ENCODE peak calls at places on chromosomes 16 and 17, in eight cellular contexts. X, Q, M, T, Y, V, E and D are unnamed samples. For H3K36me3, the result is how much of the 10 kb centered on the place peaks cover.

GRCh38 chr17:3976675-3977171 is 12.5 kb upstream of the ATP2A3 start:
- DNase-seq in X (no peak), Q (no peak), M (no peak), T (no peak), Y (peak), V (peak), E (peak), D (peak)

GRCh38 chr16:85677383-85677967 is 11.3 kb downstream of the GINS2 start:
- DNase-seq in X (no peak), Q (no peak), M (no peak), T (no peak), Y (no peak), V (no peak), E (no peak), D (no peak)

GRCh38 chr16:75296606-75297005 is 45.2 kb upstream of the BCAR1 start:
- DNase-seq in X (no peak), Q (no peak), M (no peak), T (peak), Y (no peak), V (no peak), E (peak), D (no peak)

GRCh38 chr17:48139948-48140347 is 32.4 kb downstream of the SNX11 start:
- DNase-seq in X (no peak), Q (peak), M (no peak), T (no peak), Y (no peak), V (no peak), E (no peak), D (no peak)

GRCh38 chr17:1491406-1492248 is 859 bp downstream of the MYO1C start:
- DNase-seq in X (peak), Q (peak), M (no peak), T (peak), Y (peak), V (no peak), E (peak), D (peak)

GRCh38 chr17:80116276-80116922 is 15.0 kb downstream of the GAA start:
- DNase-seq in X (no peak), Q (no peak), M (no peak), T (no peak), Y (no peak), V (no peak), E (peak), D (no peak)

GRCh38 chr17:31789707-31790505 is 69.1 kb downstream of the COPRS start:
- DNase-seq in X (no peak), Q (no peak), M (no peak), T (no peak), Y (no peak), V (no peak), E (no peak), D (no peak)

GRCh38 chr17:35981908-35982330 is 622 bp upstream of the CCL16 start:
- DNase-seq in X (no peak), Q (peak), M (no peak), T (no peak), Y (no peak), V (no peak), E (no peak), D (no peak)

GRCh38 chr16:90040152-90041023 is 21.1 kb upstream of the DBNDD1 start:
- DNase-seq in X (no peak), Q (no peak), M (no peak), T (no peak), Y (no peak), V (no peak), E (no peak), D (no peak)

GRCh38 chr16:73956592-73957495 is 339.8 kb upstream of the PSMD7 start:
- DNase-seq in X (peak), Q (peak), M (no peak), T (peak), Y (peak), V (no peak), E (peak), D (peak)

GRCh38 chr16:70738083-70738977 is 52.5 kb upstream of the MTSS2 start:
- DNase-seq in X (peak), Q (peak), M (peak), T (peak), Y (peak), V (no peak), E (no peak), D (peak)

GRCh38 chr17:63120406-63120805 is 154.4 kb downstream of the TANC2 start:
- DNase-seq in X (no peak), Q (no peak), M (no peak), T (peak), Y (no peak), V (no peak), E (no peak), D (no peak)

GRCh38 chr17:78568494-78569115 is 8.6 kb downstream of the DNAH17 start:
- DNase-seq in X (no peak), Q (no peak), M (no peak), T (peak), Y (no peak), V (no peak), E (no peak), D (no peak)

GRCh38 chr16:68331879-68332410 is 21.1 kb downstream of the PRMT7 start:
- DNase-seq in X (no peak), Q (no peak), M (no peak), T (peak), Y (no peak), V (no peak), E (no peak), D (no peak)

GRCh38 chr17:74276561-74277009 is 2.6 kb downstream of the DNAI2 start:
- DNase-seq in X (no peak), Q (no peak), M (no peak), T (no peak), Y (peak), V (no peak), E (peak), D (peak)

GRCh38 chr17:4072487-4073157 is 70.2 kb downstream of the ZZEF1 start:
- DNase-seq in X (no peak), Q (no peak), M (no peak), T (peak), Y (no peak), V (no peak), E (no peak), D (no peak)

GRCh38 chr16:13606804-13607203 is 313.1 kb upstream of the ERCC4 start:
- DNase-seq in X (no peak), Q (no peak), M (no peak), T (no peak), Y (no peak), V (no peak), E (peak), D (no peak)

GRCh38 chr17:60091908-60092331 is 13.2 kb upstream of the HEATR6 start:
- DNase-seq in X (no peak), Q (no peak), M (no peak), T (peak), Y (no peak), V (no peak), E (no peak), D (no peak)

GRCh38 chr16:4500283-4500682 is 24.1 kb downstream of the HMOX2 start:
- DNase-seq in X (peak), Q (no peak), M (no peak), T (peak), Y (no peak), V (no peak), E (no peak), D (no peak)

GRCh38 chr16:73339821-73340220 is 291.9 kb upstream of the ZFHX3 start:
- DNase-seq in X (no peak), Q (no peak), M (no peak), T (no peak), Y (no peak), V (no peak), E (no peak), D (no peak)

GRCh38 chr17:61837175-61838051 is 25.9 kb downstream of the BRIP1 start:
- DNase-seq in X (peak), Q (peak), M (no peak), T (peak), Y (peak), V (no peak), E (peak), D (peak)

GRCh38 chr16:81275795-81276194 is 37.3 kb downstream of the BCO1 start:
- DNase-seq in X (no peak), Q (no peak), M (no peak), T (no peak), Y (no peak), V (no peak), E (no peak), D (no peak)

GRCh38 chr17:77593081-77593480 is 365.4 kb upstream of the TNRC6C start:
- DNase-seq in X (no peak), Q (no peak), M (no peak), T (no peak), Y (no peak), V (no peak), E (no peak), D (no peak)

GRCh38 chr16:61915569-61915968 is 120.7 kb downstream of the CDH8 start:
- DNase-seq in X (no peak), Q (no peak), M (no peak), T (no peak), Y (no peak), V (no peak), E (no peak), D (no peak)

GRCh38 chr16:84548971-84549844 is 44.7 kb upstream of the MEAK7 start:
- DNase-seq in X (no peak), Q (no peak), M (no peak), T (peak), Y (no peak), V (no peak), E (no peak), D (no peak)

GRCh38 chr17:33178641-33179040 is 114.5 kb downstream of the ASIC2 start:
- DNase-seq in X (no peak), Q (no peak), M (no peak), T (peak), Y (no peak), V (no peak), E (no peak), D (no peak)

GRCh38 chr17:29977836-29978235 is 36.4 kb downstream of the EFCAB5 start:
- DNase-seq in X (no peak), Q (no peak), M (no peak), T (peak), Y (no peak), V (no peak), E (no peak), D (no peak)

GRCh38 chr17:50845260-50846147 is 10.1 kb downstream of the WFIKKN2 start:
- DNase-seq in X (peak), Q (peak), M (no peak), T (peak), Y (no peak), V (no peak), E (no peak), D (no peak)

GRCh38 chr17:79991924-79992656 is 43.6 kb downstream of the TBC1D16 start:
- DNase-seq in X (no peak), Q (no peak), M (no peak), T (no peak), Y (no peak), V (no peak), E (no peak), D (peak)

GRCh38 chr17:2736956-2737355 is 12.5 kb downstream of the CCDC92B start:
- DNase-seq in X (no peak), Q (no peak), M (no peak), T (no peak), Y (no peak), V (no peak), E (no peak), D (no peak)

GRCh38 chr17:39365252-39365651 is 36.2 kb downstream of the FBXL20 start:
- DNase-seq in X (no peak), Q (no peak), M (no peak), T (peak), Y (no peak), V (no peak), E (no peak), D (no peak)

GRCh38 chr16:29315916-29316517 is 90.5 kb downstream of the NPIPB11 start:
- DNase-seq in X (no peak), Q (peak), M (no peak), T (no peak), Y (no peak), V (no peak), E (no peak), D (no peak)

GRCh38 chr17:9021985-9022552 is 759 bp downstream of the NTN1 start:
- DNase-seq in X (peak), Q (peak), M (no peak), T (peak), Y (peak), V (no peak), E (peak), D (no peak)

GRCh38 chr17:50221500-50222480 is 20.4 kb upstream of the COL1A1 start:
- DNase-seq in X (no peak), Q (peak), M (no peak), T (peak), Y (peak), V (peak), E (no peak), D (peak)

GRCh38 chr17:82812058-82812457 is 27.8 kb downstream of the ZNF750 start:
- DNase-seq in X (no peak), Q (no peak), M (no peak), T (no peak), Y (no peak), V (no peak), E (no peak), D (no peak)
- H3K36me3 ChIP-seq in X (under half), Q (under half), M (under half), T (under half), Y (under half), V (under half), E (under half), D (under half)

GRCh38 chr16:30565984-30566383 is 5.5 kb downstream of the ZNF688 start:
- DNase-seq in X (no peak), Q (no peak), M (no peak), T (no peak), Y (no peak), V (no peak), E (no peak), D (no peak)

GRCh38 chr16:30567991-30568638 is 3.4 kb downstream of the ZNF688 start:
- DNase-seq in X (no peak), Q (no peak), M (no peak), T (peak), Y (no peak), V (no peak), E (no peak), D (no peak)

GRCh38 chr16:30566531-30566930 is 5.0 kb downstream of the ZNF688 start:
- DNase-seq in X (no peak), Q (no peak), M (no peak), T (no peak), Y (no peak), V (no peak), E (no peak), D (no peak)

GRCh38 chr16:30565526-30565925 is 6.0 kb downstream of the ZNF688 start:
- DNase-seq in X (no peak), Q (no peak), M (no peak), T (no peak), Y (no peak), V (no peak), E (no peak), D (no peak)

GRCh38 chr16:30567160-30567990 is 4.1 kb downstream of the ZNF688 start:
- DNase-seq in X (no peak), Q (no peak), M (no peak), T (no peak), Y (no peak), V (no peak), E (no peak), D (no peak)
- H3K27ac ChIP-seq in X (no peak), Q (no peak), M (no peak), T (no peak), Y (no peak), V (no peak), E (no peak), D (no peak)

GRCh38 chr17:64216385-64217248 is 46.4 kb downstream of the TEX2 start:
- DNase-seq in X (no peak), Q (peak), M (no peak), T (peak), Y (peak), V (no peak), E (peak), D (peak)
- TF ChIP-seq CTCF in X (peak), Q (peak), M (peak), T (no peak), Y (no peak), V (no peak), E (no peak), D (no peak)

GRCh38 chr16:8645141-8645521 is 23.6 kb downstream of the METTL22 start:
- DNase-seq in X (no peak), Q (no peak), M (no peak), T (no peak), Y (no peak), V (no peak), E (no peak), D (no peak)
- H3K36me3 ChIP-seq in X (under half), Q (half or more), M (half or more), T (under half), Y (under half), V (half or more), E (under half), D (under half)

GRCh38 chr16:52500963-52501362 is 46.0 kb downstream of the TOX3 start:
- DNase-seq in X (no peak), Q (no peak), M (no peak), T (no peak), Y (no peak), V (no peak), E (no peak), D (no peak)
- H3K27ac ChIP-seq in X (no peak), Q (no peak), M (no peak), T (no peak), Y (no peak), V (no peak), E (no peak), D (no peak)

DNA sequence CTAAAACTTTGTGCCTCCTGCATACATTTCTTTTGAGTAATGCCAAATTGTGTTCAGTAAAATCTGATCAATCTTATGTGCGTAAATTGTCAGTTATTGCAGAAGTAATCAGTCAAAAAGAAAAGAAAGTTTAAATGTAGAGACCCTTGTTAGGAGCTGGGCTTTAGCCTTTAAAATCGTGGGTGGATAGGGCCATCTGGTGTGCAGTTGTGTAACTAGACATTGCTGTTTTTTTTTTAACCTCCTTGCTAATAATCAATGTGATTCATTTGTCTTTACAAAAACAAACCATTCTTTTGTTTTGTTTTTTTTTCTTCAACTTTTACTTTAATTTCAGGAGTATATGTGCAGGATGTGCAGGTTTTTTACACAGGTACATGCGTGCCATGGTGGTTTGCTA is 5.3 kb upstream of the WWOX start:
- DNase-seq in X (no peak), Q (no peak), M (no peak), T (no peak), Y (no peak), V (no peak), E (no peak), D (no peak)
- TF ChIP-seq CTCF in X (no peak), Q (peak), M (no peak), T (peak), Y (no peak), V (no peak), E (no peak), D (no peak)

DNA sequence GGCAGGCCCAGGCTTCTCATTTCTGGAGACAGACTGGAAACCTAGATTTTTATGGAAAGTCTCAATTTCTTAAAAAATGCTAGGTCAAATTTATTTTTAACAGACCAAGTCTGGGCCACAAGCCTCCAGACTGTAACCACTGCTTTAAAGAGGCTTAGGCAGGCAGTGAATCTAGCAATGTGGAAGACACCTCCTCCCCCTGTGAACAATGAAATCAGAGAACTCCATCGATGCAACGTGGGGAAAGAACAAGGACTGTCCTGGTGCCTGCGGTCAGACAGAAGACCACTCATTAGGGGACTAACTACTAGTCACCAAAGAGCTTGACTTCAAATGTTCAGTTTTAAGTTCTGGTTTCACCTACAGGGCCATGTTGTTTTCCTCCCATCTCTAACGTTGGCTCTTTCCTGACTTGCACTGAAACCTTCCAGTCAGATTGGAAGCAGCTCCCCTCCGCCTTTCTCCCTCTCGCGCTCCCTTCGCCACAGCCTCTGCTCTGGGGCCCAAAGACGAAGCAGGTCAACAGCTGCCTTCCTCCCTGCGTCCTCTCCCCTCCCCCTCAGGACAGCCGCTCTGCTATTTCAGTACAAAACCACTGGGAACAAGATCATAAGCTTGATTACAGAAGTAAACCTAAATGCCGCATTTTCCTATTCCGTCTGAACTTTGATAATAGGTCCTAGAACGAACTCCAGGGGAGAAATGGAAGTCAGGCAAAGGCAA is 17.5 kb downstream of the GTF3C1 start:
- DNase-seq in X (no peak), Q (no peak), M (no peak), T (no peak), Y (no peak), V (no peak), E (no peak), D (no peak)
- H3K36me3 ChIP-seq in X (half or more), Q (half or more), M (half or more), T (under half), Y (under half), V (half or more), E (under half), D (under half)

DNA sequence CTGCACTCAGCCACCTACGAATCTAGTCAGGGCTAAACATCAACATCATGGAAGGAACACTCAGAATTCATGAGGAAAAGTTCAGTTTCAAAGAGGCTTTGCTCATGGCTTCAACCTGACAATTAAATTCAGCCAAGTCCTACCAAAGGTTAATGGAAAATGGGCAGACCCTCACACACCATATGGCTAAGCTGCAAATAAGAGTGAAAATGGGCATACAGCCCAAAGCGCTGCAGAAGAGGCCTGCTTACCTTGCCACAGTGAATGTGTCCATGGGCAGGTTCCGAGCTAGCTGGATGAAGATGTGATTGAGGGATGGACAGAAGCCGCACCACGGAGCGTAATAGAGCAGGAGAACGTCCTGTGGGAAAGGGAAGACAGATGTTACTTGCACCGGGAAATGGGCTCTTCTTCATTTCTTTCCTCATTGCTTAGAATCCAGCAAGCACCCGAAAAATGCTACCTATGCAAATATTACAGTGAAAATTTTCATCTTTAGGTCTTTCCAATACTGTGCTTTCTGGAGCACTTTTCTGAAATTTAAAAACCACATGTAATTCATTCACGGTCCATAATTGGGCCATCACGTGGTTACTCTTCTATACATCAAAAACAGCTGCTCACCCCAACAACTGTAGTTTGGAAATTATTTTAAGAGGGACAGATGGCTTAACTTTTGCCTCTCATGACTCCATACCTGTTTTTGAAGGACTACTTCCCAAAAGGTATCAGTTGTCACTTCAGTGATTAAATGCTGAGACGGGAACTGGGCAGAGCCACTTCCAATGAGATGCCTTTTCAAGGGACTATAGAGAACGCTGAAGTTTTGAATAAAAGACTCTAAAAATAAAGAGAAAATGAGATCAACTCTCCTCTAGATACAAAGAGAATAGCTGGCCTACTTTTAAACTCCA is 19.6 kb downstream of the SNN start:
- DNase-seq in X (no peak), Q (no peak), M (no peak), T (no peak), Y (no peak), V (no peak), E (no peak), D (no peak)
- H3K27ac ChIP-seq in X (no peak), Q (no peak), M (no peak), T (no peak), Y (peak), V (peak), E (no peak), D (no peak)